ENCODE peak calls at places on chromosomes 16 and 17, in six cellular contexts. F is brain microvascular endothelial cell, U is AG04449, A is body of pancreas, T is foreskin fibroblast, H is lower leg skin. O is an unnamed sample.

GRCh38 chr17:63950940-63951907 is 19.1 kb upstream of the CD79B start:
- DNase-seq in F (no peak), U (no peak), A (peak; percentile 74), T (no peak), H (no peak), O (no peak)

GRCh38 chr16:9048302-9048700 is 43.1 kb upstream of the HAPSTR1 start:
- DNase-seq in F (no peak), U (no peak), A (no peak), T (peak; percentile 40), H (no peak), O (peak; percentile 39)

GRCh38 chr17:79940381-79941087 is 95.1 kb downstream of the TBC1D16 start:
- DNase-seq in F (no peak), U (no peak), A (peak; percentile 4), T (peak; percentile 35), H (peak; percentile 77), O (no peak)

GRCh38 chr16:17149904-17150483 is 320.8 kb downstream of the XYLT1 start:
- DNase-seq in F (no peak), U (no peak), A (no peak), T (peak; percentile 10), H (no peak), O (no peak)

GRCh38 chr16:52372313-52372712 is 174.6 kb downstream of the TOX3 start:
- DNase-seq in F (no peak), U (no peak), A (no peak), T (no peak), H (no peak), O (no peak)

GRCh38 chr16:72125635-72126428 is 32.2 kb downstream of the DHX38 start:
- DNase-seq in F (no peak), U (no peak), A (no peak), T (no peak), H (peak; percentile 68), O (no peak)

GRCh38 chr17:79082311-79083190 is 7.9 kb downstream of the ENGASE start:
- DNase-seq in F (no peak), U (no peak), A (peak; percentile 34), T (peak; percentile 69), H (no peak), O (peak; percentile 53)

GRCh38 chr16:87384162-87384999 is 805 bp upstream of the FBXO31 start:
- DNase-seq in F (no peak), U (no peak), A (peak; percentile 57), T (peak; percentile 84), H (no peak), O (no peak)

GRCh38 chr16:87420401-87421368 is 28.5 kb downstream of the MAP1LC3B start:
- DNase-seq in F (no peak), U (no peak), A (no peak), T (no peak), H (peak; percentile 77), O (no peak)

GRCh38 chr16:23155445-23156049 is 6.3 kb upstream of the USP31 start:
- DNase-seq in F (no peak), U (no peak), A (peak; percentile 42), T (peak; percentile 33), H (no peak), O (peak; percentile 28)

GRCh38 chr17:76241205-76241539 is 879 bp upstream of the RNF157 start:
- DNase-seq in F (no peak), U (no peak), A (no peak), T (peak; percentile 62), H (peak; percentile 87), O (no peak)

GRCh38 chr16:28311913-28312312 is 19.6 kb downstream of the SBK1 start:
- DNase-seq in F (no peak), U (no peak), A (no peak), T (no peak), H (no peak), O (no peak)

GRCh38 chr17:74059471-74059870 is 144.0 kb upstream of the RPL38 start:
- DNase-seq in F (no peak), U (no peak), A (peak; percentile 45), T (no peak), H (no peak), O (no peak)

GRCh38 chr17:65198653-65199382 is 61.6 kb downstream of the RGS9 start:
- DNase-seq in F (no peak), U (no peak), A (no peak), T (peak; percentile 71), H (no peak), O (peak; percentile 78)

GRCh38 chr16:66441586-66442375 is 14.7 kb downstream of the BEAN1 start:
- DNase-seq in F (peak; percentile 25), U (no peak), A (no peak), T (peak; percentile 28), H (peak; percentile 67), O (peak; percentile 47)

DNA sequence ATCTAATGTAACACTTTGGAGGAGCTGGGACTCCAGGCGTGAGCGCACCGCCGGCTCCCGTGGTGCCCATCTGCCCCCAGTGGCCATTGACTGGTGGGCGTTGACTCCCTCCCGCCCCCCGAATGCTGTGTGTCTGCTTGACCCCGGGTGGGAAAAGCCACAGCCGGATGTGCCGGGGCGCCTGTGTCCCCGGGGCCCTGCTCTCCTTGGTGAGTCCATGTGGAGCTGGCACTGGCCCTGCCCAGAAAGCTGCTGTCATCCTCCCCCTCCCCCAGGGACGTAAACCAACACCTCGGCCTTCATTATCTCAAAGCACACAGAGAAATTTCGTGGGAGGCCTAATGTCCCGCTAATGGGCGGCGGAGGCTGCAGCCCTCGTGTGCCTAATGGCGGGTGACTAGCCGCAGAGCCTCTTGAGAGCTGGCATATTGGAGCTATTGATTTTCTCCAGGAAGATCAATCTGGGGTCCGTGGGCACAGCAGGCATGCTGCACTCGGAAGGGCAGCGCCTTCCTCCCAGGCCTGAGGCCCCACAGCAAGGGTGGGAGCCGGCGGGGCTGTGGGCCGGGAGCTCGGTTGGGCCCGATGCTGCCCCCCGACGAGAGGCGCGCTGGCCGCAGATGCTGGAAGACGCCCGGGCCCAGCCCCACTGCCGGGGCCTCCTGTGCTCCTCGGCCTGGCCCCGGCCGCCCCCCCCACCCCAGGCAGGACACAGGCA is 4.0 kb upstream of the PERCC1 start:
- DNase-seq in F (no peak), U (no peak), A (no peak), T (no peak), H (no peak), O (no peak)
- TF ChIP-seq CTCF in F (no peak), U (no peak), A (no peak), T (no peak), H (no peak), O (no peak)

GRCh38 chr16:74469946-74470478 is 48.7 kb upstream of the CLEC18B start:
- DNase-seq in F (no peak), U (no peak), A (no peak), T (no peak), H (no peak), O (no peak)
- H3K4me3 ChIP-seq in F (no peak overlapping the region), U (no peak overlapping the region), A (no peak overlapping the region), T (no peak overlapping the region), H (no peak overlapping the region), O (no peak overlapping the region)

DNA sequence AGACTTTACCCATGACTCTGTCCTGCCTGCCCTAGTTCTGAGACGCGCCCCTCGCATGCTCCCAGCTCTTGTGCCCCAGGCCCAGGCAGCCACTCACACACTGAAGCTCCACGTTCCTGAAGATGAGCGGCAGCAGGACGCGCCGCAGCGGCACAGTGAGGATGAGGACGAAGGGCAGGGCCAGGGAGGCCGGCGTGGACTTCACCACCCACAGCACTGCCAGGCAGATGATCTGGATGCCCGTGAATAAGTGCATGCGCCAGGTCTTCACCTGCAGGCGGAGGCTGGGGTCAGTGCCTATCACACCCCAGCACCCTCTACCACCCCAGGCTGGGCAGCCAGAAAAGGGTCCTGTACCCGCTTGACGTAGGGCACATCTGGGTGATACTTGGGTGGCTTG is 16.9 kb downstream of the SLC4A1 start:
- DNase-seq in F (no peak), U (no peak), A (no peak), T (no peak), H (no peak), O (no peak)
- TF ChIP-seq CTCF in F (no peak), U (no peak), A (no peak), T (no peak), H (no peak), O (no peak)

GRCh38 chr17:44917456-44917855 is 2.2 kb upstream of the GFAP start:
- DNase-seq in F (no peak), U (no peak), A (peak; percentile 7), T (no peak), H (peak; percentile 54), O (no peak)
- H3K4me3 ChIP-seq in F (no peak overlapping the region), U (no peak overlapping the region), A (no peak overlapping the region), T (no peak overlapping the region), H (no peak overlapping the region), O (no peak overlapping the region)

DNA sequence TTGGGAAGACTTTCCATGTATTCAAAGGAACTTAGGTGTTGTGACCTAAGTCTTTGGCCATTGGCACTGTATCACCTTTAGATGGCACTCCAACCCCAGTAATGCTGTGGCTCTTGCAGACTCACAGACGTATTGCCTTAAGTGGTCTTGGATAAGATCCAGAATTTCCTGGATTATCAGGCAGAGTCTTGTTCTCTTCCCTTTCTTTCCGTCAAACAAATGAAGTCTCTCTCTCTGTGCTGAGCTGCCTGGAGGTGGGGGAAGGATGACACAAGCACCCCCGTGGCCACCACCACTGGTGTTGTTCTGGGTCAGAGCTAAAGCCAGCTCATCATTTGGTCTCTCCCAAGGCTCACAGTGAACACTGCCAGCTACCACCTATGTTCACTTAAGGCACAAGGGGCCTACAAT is 789.9 kb upstream of the KIF2B start:
- DNase-seq in F (no peak), U (no peak), A (peak; percentile 46), T (no peak), H (no peak), O (peak; percentile 73)
- TF ChIP-seq CTCF in F (peak; percentile 24), U (no peak), A (peak; percentile 36), T (no peak), H (no peak), O (no peak)

GRCh38 chr17:7213895-7214299 is 5.7 kb downstream of the DLG4 start:
- DNase-seq in F (peak; percentile 70), U (no peak), A (peak; percentile 90), T (peak; percentile 75), H (peak; percentile 91), O (peak; percentile 85)
- H3K4me3 ChIP-seq in F (peak overlapping the region; percentile 58), U (peak overlapping the region; percentile 66), A (no peak overlapping the region), T (peak overlapping the region; percentile 79), H (no peak overlapping the region), O (peak overlapping the region; percentile 51)

DNA sequence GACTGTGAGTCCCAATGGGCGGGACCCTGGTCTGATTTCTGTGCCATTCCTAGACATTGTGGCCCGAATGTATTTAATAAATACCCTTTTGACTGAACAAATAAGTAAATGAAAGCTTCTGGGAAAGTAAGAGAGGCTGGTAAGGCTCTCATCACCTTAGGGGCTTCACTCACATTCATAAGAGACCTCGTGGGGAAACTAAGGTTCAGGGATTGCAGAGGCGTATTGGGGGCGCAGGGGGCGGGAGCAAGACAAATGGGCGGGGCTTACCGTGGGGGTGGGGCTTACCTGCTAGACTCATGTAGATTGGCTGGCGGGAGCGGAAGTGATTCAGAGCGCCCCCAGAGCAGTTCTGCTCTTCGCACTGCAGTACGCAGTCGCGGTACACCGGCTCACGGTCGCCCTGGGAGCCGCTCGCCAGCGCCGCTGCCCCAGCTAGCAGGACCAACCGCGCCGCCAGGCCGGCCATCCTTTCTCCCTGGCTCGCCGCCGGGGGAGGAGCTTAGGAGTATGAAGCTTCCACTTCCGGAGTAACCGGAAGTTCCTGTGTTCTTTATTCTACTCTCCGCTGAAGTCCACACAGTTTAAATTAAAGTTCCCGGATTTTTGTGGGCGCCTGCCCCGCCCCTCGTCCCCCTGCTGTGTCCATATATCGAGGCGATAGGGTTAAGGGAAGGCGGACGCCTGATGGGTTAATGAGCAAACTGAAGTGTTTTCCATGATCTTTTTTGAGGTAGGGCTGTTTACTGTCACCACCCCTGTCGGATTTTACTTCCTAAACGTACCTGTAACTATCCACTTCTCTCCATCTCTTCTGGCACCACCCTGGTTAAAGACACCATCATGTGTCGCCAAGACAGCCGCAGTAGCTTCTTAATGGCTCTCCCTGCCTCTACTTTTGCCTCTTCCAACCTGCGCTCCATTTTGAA is at the start of gene PGAP3:
- DNase-seq in F (peak; percentile 90), U (peak; percentile 44), A (peak; percentile 87), T (peak; percentile 93), H (peak; percentile 95), O (peak; percentile 93)
- TF ChIP-seq CTCF in F (peak; percentile 3), U (no peak), A (no peak), T (no peak), H (no peak), O (no peak)